ENCODE peak calls at places on chromosomes 7 and 10, in six cellular contexts. I, R, K, B, J and U are unnamed samples.

GRCh38 chr7:52091101-52091500 is 774.5 kb upstream of the COBL start:
- DNase-seq in K (no peak), I (no peak), B (no peak), J (no peak), R (no peak), U (no peak)

GRCh38 chr7:150716368-150716767 is at the start of gene GIMAP1:
- DNase-seq in I (no peak), R (no peak), B (no peak), J (no peak), K (peak), U (no peak)

GRCh38 chr10:122983898-122984297 is 3.7 kb downstream of the PSTK start:
- DNase-seq in I (no peak), R (no peak), J (no peak), B (no peak), K (no peak), U (no peak)

GRCh38 chr7:105489409-105489808 is 32.7 kb downstream of the PUS7 start:
- DNase-seq in R (no peak), B (no peak), I (no peak), J (no peak), K (no peak), U (no peak)

GRCh38 chr7:140196361-140197217 is 19.8 kb upstream of the KDM7A start:
- DNase-seq in R (peak), B (no peak), J (peak), K (peak), I (no peak), U (no peak)

GRCh38 chr10:68598978-68599753 is 39.0 kb downstream of the TET1 start:
- DNase-seq in J (no peak), R (no peak), K (peak), B (peak), I (no peak), U (no peak)

GRCh38 chr10:86819567-86819966 is 63.1 kb downstream of the BMPR1A start:
- DNase-seq in I (no peak), J (no peak), B (no peak), K (no peak), R (no peak), U (no peak)

GRCh38 chr10:101896466-101896865 is 52.9 kb upstream of the KCNIP2 start:
- DNase-seq in B (no peak), J (no peak), I (no peak), K (no peak), R (peak), U (no peak)

GRCh38 chr10:1607466-1607865 is 129.9 kb downstream of the ADARB2 start:
- DNase-seq in B (no peak), K (no peak), R (no peak), J (no peak), I (no peak), U (no peak)

GRCh38 chr7:103710247-103710646 is 264.2 kb upstream of the SLC26A5 start:
- DNase-seq in J (no peak), R (peak), I (no peak), K (no peak), B (no peak), U (no peak)

GRCh38 chr10:32379314-32379949 is 32.5 kb upstream of the EPC1 start:
- DNase-seq in B (no peak), K (no peak), J (no peak), R (peak), I (no peak), U (no peak)

GRCh38 chr10:120456626-120457430 is at the start of gene PLPP4:
- DNase-seq in R (peak), B (no peak), K (no peak), I (no peak), J (no peak), U (peak)

GRCh38 chr7:157979631-157980340 is 607.8 kb downstream of the PTPRN2 start:
- DNase-seq in J (no peak), K (no peak), R (no peak), I (no peak), B (no peak), U (no peak)

GRCh38 chr7:105719395-105719794 is 138.1 kb upstream of the EFCAB10 start:
- DNase-seq in J (no peak), K (no peak), I (no peak), R (no peak), B (no peak), U (no peak)

GRCh38 chr10:108791030-108791429 is 1132.3 kb downstream of the XPNPEP1 start:
- DNase-seq in B (no peak), R (no peak), K (no peak), I (no peak), J (no peak), U (no peak)

GRCh38 chr10:5603091-5603847 is 63.1 kb downstream of the ASB13 start:
- DNase-seq in I (peak), K (no peak), J (no peak), B (no peak), R (no peak), U (no peak)

GRCh38 chr10:89001024-89001423 is 10.4 kb downstream of the FAS start:
- DNase-seq in K (no peak), I (no peak), B (no peak), J (no peak), R (no peak), U (peak)

GRCh38 chr10:71274901-71275796 is 43.9 kb upstream of the SLC29A3 start:
- DNase-seq in J (no peak), K (no peak), B (no peak), R (no peak), I (no peak), U (no peak)

GRCh38 chr7:38600746-38601145 is 30.4 kb downstream of the AMPH start:
- DNase-seq in R (no peak), K (no peak), B (no peak), J (no peak), I (no peak), U (no peak)

GRCh38 chr10:132001238-132001977 is 19.7 kb upstream of the BNIP3 start:
- DNase-seq in J (no peak), R (no peak), K (peak), B (no peak), I (peak), U (no peak)

GRCh38 chr7:5646846-5647245 is 134.6 kb downstream of the RNF216 start:
- DNase-seq in I (no peak), R (peak), J (no peak), K (no peak), B (peak), U (no peak)

GRCh38 chr7:113799896-113800295 is 118.9 kb downstream of the PPP1R3A start:
- DNase-seq in K (no peak), B (no peak), R (no peak), I (no peak), J (no peak), U (peak)

GRCh38 chr7:117669818-117670217 is 190.0 kb downstream of the CFTR start:
- DNase-seq in I (no peak), J (no peak), B (no peak), K (no peak), R (no peak), U (no peak)
- TF ChIP-seq CTCF in I (no peak), J (no peak), B (no peak), K (no peak), R (no peak), U (peak)

DNA sequence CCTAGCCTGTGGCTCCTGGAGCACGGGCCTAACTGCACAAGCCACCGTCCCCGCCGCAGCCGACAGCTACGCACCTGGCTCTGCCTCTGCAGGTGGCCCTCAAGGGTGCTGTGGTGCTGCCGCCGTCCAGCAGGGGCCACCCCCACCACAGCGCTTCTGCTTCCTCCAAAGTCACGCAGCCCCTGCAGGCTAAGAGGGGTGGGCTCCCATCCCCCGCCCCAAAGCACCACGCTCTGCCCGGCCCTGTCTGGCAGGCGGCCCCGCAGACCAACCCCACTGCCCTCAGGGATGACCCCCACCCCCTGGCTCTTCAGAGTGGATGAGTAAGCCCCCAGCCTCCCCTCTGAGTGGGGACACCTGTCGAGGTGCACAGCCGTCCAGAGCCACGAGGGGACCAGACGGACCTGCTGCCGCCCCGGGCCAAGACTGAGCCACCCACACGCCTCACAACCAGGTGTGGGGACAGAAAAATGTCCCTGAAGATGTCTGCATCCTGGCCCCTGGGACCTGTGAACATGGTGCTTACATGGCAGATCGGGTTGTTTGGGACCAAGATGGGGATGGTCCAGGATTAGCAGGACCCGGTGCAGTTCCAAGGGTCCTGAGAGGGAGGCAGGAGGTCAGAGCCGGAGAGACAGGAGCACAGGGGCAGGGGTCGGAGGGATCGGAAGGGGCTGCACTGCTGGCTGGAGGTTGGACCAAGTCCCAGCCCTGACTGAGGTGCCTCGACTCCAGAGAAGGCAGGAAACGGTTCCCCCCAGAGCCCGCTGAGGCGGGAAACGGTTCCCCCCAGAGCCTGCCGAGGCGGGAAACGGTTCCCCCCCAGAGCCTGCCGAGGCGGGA is 9.0 kb upstream of the ADAP1 start:
- DNase-seq in K (no peak), I (peak), J (no peak), B (no peak), R (no peak), U (no peak)
- TF ChIP-seq CTCF in K (no peak), I (no peak), J (no peak), B (no peak), R (peak), U (no peak)

GRCh38 chr10:17588420-17588819 is 28.8 kb downstream of the HACD1 start:
- DNase-seq in B (no peak), K (no peak), R (no peak), I (no peak), J (no peak), U (no peak)

GRCh38 chr10:17586741-17587720 is 30.1 kb downstream of the HACD1 start:
- DNase-seq in J (no peak), I (no peak), B (no peak), R (peak), K (no peak), U (no peak)

GRCh38 chr10:17590969-17591645 is 26.1 kb downstream of the HACD1 start:
- DNase-seq in K (no peak), R (no peak), J (no peak), B (no peak), I (no peak), U (no peak)
- TF ChIP-seq CTCF in K (no peak), R (no peak), J (no peak), B (no peak), I (no peak), U (no peak)

DNA sequence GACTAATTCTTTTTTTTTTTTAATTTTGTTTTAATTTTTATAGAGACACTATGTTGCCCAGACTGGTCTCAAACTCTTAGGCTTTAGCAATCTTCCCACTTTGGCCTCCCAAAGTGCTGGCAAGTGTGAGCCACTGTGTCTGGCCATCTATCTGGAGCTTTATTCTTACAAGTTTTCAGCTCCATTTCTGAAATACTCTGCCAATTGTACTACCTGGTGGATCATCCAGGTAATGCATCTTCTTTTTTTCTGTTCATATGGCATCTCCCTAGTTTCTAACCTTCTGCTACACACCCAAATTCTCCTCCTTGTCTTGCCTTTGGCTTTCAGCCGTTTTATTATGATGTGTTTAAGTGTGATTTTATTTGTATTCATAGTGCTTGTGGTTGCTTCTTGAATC is 40.2 kb downstream of the ZNF365 start:
- DNase-seq in I (no peak), R (peak), B (no peak), K (no peak), J (no peak), U (no peak)
- TF ChIP-seq CTCF in I (no peak), R (peak), B (no peak), K (no peak), J (no peak), U (no peak)

DNA sequence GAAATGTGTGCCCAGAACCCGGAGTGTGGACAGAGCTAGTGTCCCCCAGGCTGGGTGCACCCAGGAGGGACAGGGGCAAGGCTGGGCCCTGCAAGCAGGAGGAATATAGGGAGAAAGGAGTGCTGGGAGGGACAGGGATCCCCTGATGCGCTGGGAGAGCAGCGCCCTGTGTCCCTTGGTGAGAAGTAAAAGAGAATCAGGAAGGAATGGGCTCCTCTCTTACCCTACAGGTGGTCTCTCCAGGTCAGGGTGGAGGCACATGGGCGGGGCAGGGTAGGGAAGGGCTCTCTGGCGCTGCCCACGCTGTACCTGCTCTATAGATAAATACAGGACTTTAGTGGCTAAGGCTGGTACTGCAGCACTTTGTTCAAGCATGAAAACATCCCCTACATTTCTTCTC is 753.8 kb downstream of the GRID1 start:
- DNase-seq in J (no peak), K (no peak), R (no peak), I (no peak), B (no peak), U (no peak)
- TF ChIP-seq CTCF in J (no peak), K (peak), R (peak), I (peak), B (no peak), U (no peak)

GRCh38 chr10:43906470-43906869 is 257.8 kb upstream of the ZNF32 start:
- DNase-seq in K (no peak), R (no peak), B (no peak), J (no peak), I (no peak), U (no peak)

GRCh38 chr10:43904301-43904700 is 255.6 kb upstream of the ZNF32 start:
- DNase-seq in J (no peak), R (no peak), B (no peak), I (no peak), K (no peak), U (no peak)

GRCh38 chr10:43905502-43906236 is 257.0 kb upstream of the ZNF32 start:
- DNase-seq in B (no peak), K (no peak), J (no peak), R (no peak), I (no peak), U (no peak)

GRCh38 chr10:43903451-43903850 is 254.8 kb upstream of the ZNF32 start:
- DNase-seq in R (no peak), I (no peak), J (no peak), K (no peak), B (no peak), U (no peak)

DNA sequence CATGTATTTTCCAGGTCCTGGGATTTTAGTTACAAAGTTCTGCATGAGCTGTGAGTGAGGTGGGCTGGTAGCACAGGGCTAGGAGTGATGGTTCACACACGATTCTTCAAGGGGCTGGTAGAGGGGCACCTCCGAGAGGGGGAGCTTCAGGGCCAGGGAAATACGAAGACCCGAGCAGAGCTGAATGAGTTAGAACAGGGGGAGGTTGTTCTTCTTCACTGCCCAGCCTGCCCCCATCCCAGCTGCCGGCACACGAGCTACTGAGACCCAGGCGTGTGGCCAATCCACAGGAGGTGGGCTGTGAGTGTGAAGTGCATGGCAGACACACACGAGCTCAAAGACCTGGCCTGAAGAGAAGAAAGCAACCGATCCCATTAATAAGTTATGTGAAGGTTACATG is 256.1 kb upstream of the ZNF32 start:
- DNase-seq in I (no peak), B (no peak), K (no peak), R (no peak), J (no peak), U (no peak)
- TF ChIP-seq CTCF in I (no peak), B (no peak), K (no peak), R (no peak), J (no peak), U (no peak)